ENCODE peak calls at places on chromosomes 4 and X, in six cellular contexts. J is amygdala, V is nucleus accumbens, M is tibial nerve, C is AG09319, D is NCI-H1105 treated with DMSO at 0.1 percent for 48 hours. L is an unnamed sample.

GRCh38 chr4:152983774-152984411 is 47.8 kb downstream of the FHDC1 start:
- DNase-seq in J (peak), V (peak), M (no peak), C (no peak), D (no peak), L (no peak)

GRCh38 chrX:2658585-2659292 is 32.4 kb upstream of the CD99 start:
- DNase-seq in J (no peak), V (no peak), M (no peak), C (no peak), D (no peak), L (no peak)

GRCh38 chrX:23784487-23785301 is 1.7 kb downstream of the SAT1 start:
- DNase-seq in J (no peak), V (no peak), M (no peak), C (peak), D (no peak), L (no peak)

GRCh38 chrX:56813318-56813837 is 84.3 kb downstream of the NBDY start:
- DNase-seq in J (no peak), V (no peak), M (peak), C (peak), D (no peak), L (no peak)

GRCh38 chr4:185640809-185641675 is 105.7 kb upstream of the PDLIM3 start:
- DNase-seq in J (no peak), V (no peak), M (peak), C (peak), D (peak), L (no peak)

GRCh38 chrX:63686878-63687714 is 97.9 kb downstream of the ARHGEF9 start:
- DNase-seq in J (no peak), V (no peak), M (peak), C (peak), D (peak), L (no peak)

GRCh38 chrX:124229374-124229773 is 103.1 kb upstream of the TEX13D start:
- DNase-seq in J (no peak), V (no peak), M (no peak), C (no peak), D (no peak), L (no peak)

GRCh38 chr4:108080752-108081151 is 88.0 kb downstream of the LEF1 start:
- DNase-seq in J (no peak), V (no peak), M (no peak), C (no peak), D (no peak), L (no peak)

GRCh38 chrX:16368696-16369095 is 201.4 kb downstream of the MAGEB17 start:
- DNase-seq in J (no peak), V (no peak), M (no peak), C (no peak), D (no peak), L (no peak)

GRCh38 chr4:141248029-141248428 is 27.3 kb downstream of the ZNF330 start:
- DNase-seq in J (no peak), V (no peak), M (no peak), C (peak), D (no peak), L (no peak)

GRCh38 chrX:70452143-70452733 is 7.6 kb downstream of the DLG3 start:
- DNase-seq in J (no peak), V (no peak), M (peak), C (no peak), D (peak), L (no peak)

GRCh38 chr4:38306482-38307071 is 346.4 kb downstream of the PTTG2 start:
- DNase-seq in J (no peak), V (no peak), M (no peak), C (no peak), D (no peak), L (no peak)

GRCh38 chr4:25842229-25842840 is 20.5 kb downstream of the SEL1L3 start:
- DNase-seq in J (no peak), V (no peak), M (no peak), C (no peak), D (no peak), L (no peak)

GRCh38 chrX:108177321-108177990 is 85.9 kb downstream of the ATG4A start:
- DNase-seq in J (no peak), V (no peak), M (no peak), C (no peak), D (no peak), L (no peak)

GRCh38 chrX:48956728-48957414 is 536 bp downstream of the OTUD5 start:
- DNase-seq in J (no peak), V (peak), M (no peak), C (no peak), D (no peak), L (peak)

GRCh38 chr4:26568446-26568994 is 15.4 kb upstream of the TBC1D19 start:
- DNase-seq in J (no peak), V (no peak), M (no peak), C (peak), D (no peak), L (no peak)

GRCh38 chr4:99185581-99185980 is 33.5 kb downstream of the ADH6 start:
- DNase-seq in J (no peak), V (no peak), M (no peak), C (no peak), D (no peak), L (no peak)

GRCh38 chr4:17132226-17132625 is 233.8 kb upstream of the LDB2 start:
- DNase-seq in J (no peak), V (no peak), M (no peak), C (no peak), D (no peak), L (no peak)

GRCh38 chrX:152822383-152823086 is 8.0 kb downstream of the CETN2 start:
- DNase-seq in J (no peak), V (no peak), M (no peak), C (no peak), D (no peak), L (no peak)

GRCh38 chrX:54044877-54045328 is 630 bp upstream of the PHF8 start:
- DNase-seq in J (no peak), V (peak), M (no peak), C (no peak), D (no peak), L (no peak)

GRCh38 chr4:3786196-3786869 is 20.1 kb downstream of the ADRA2C start:
- DNase-seq in J (peak), V (peak), M (no peak), C (no peak), D (no peak), L (peak)

GRCh38 chr4:56118055-56118454 is 169.3 kb downstream of the CEP135 start:
- DNase-seq in J (no peak), V (no peak), M (no peak), C (no peak), D (no peak), L (no peak)

GRCh38 chr4:187065836-187066235 is 342.2 kb upstream of the FAT1 start:
- DNase-seq in J (no peak), V (no peak), M (no peak), C (no peak), D (no peak), L (peak)

GRCh38 chrX:13212191-13212651 is 107.6 kb downstream of the ATXN3L start:
- DNase-seq in J (no peak), V (no peak), M (no peak), C (no peak), D (no peak), L (no peak)

GRCh38 chrX:153775631-153776595 is 4.9 kb upstream of the SRPK3 start:
- DNase-seq in J (no peak), V (no peak), M (no peak), C (no peak), D (no peak), L (no peak)

GRCh38 chr4:114180481-114180880 is 201.0 kb upstream of the ARSJ start:
- DNase-seq in J (no peak), V (peak), M (peak), C (peak), D (no peak), L (no peak)

GRCh38 chr4:7059673-7060072 is 8.2 kb downstream of the GRPEL1 start:
- DNase-seq in J (no peak), V (no peak), M (no peak), C (no peak), D (no peak), L (no peak)

GRCh38 chr4:113435893-113436292 is 325.6 kb downstream of the CAMK2D start:
- DNase-seq in J (peak), V (no peak), M (peak), C (peak), D (no peak), L (no peak)

GRCh38 chrX:118117069-118117405 is 427 bp upstream of the KLHL13 start:
- DNase-seq in J (peak), V (peak), M (peak), C (no peak), D (no peak), L (peak)